ENCODE peak calls at places on chromosomes 2 and 18, in eight cellular contexts. H is IMR-90; Q is HCT116; C is Peyer's patch; U is CD8-positive, alpha-beta T cell; X is Caco-2; T is psoas muscle; D is OCI-LY7. V is an unnamed sample.

GRCh38 chr2:239789711-239790110 is 235.4 kb downstream of the NDUFA10 start:
- DNase-seq in H (no peak), Q (no peak), C (no peak), U (no peak), X (no peak), T (no peak), D (no peak), V (no peak)

GRCh38 chr2:100639588-100640195 is 76.9 kb downstream of the PDCL3 start:
- DNase-seq in H (no peak), Q (no peak), C (no peak), U (no peak), X (no peak), T (no peak), D (no peak), V (no peak)

GRCh38 chr2:183195998-183196409 is 71.8 kb downstream of the NUP35 start:
- DNase-seq in H (no peak), Q (no peak), C (no peak), U (no peak), X (no peak), T (no peak), D (no peak), V (no peak)

GRCh38 chr2:165839610-165840009 is 45.6 kb upstream of the GALNT3 start:
- DNase-seq in H (peak; percentile 81), Q (no peak), C (no peak), U (no peak), X (no peak), T (no peak), D (no peak), V (no peak)

GRCh38 chr2:209629622-209630021 is 142.0 kb upstream of the UNC80 start:
- DNase-seq in H (peak; percentile 5), Q (no peak), C (no peak), U (no peak), X (no peak), T (no peak), D (no peak), V (no peak)

GRCh38 chr18:73646772-73647171 is 500.9 kb downstream of the FBXO15 start:
- DNase-seq in H (peak; percentile 91), Q (no peak), C (no peak), U (no peak), X (no peak), T (no peak), D (no peak), V (no peak)

GRCh38 chr2:70920367-70920715 is 15.4 kb upstream of the ATP6V1B1 start:
- DNase-seq in H (no peak), Q (no peak), C (no peak), U (no peak), X (no peak), T (peak; percentile 36), D (no peak), V (no peak)

GRCh38 chr18:55833543-55833942 is 245.6 kb upstream of the TCF4 start:
- DNase-seq in H (peak; percentile 99), Q (no peak), C (no peak), U (no peak), X (peak; percentile 34), T (no peak), D (no peak), V (no peak)

GRCh38 chr18:47968006-47968676 is 37.7 kb upstream of the SMAD2 start:
- DNase-seq in H (no peak), Q (no peak), C (no peak), U (no peak), X (peak; percentile 58), T (no peak), D (no peak), V (peak; percentile 80)

GRCh38 chr2:189393440-189394111 is 47.7 kb upstream of the WDR75 start:
- DNase-seq in H (peak; percentile 99), Q (peak; percentile 87), C (no peak), U (no peak), X (no peak), T (no peak), D (no peak), V (peak; percentile 12)

GRCh38 chr2:45342-46130 is 769 bp downstream of the FAM110C start:
- DNase-seq in H (no peak), Q (no peak), C (no peak), U (no peak), X (no peak), T (no peak), D (no peak), V (no peak)

GRCh38 chr2:241315879-241316700 is at the start of gene SEPTIN2:
- DNase-seq in H (peak; percentile 28), Q (peak; percentile 32), C (peak; percentile 78), U (peak; percentile 85), X (peak; percentile 46), T (no peak), D (peak; percentile 72), V (peak; percentile 31)
- H3K4me1 ChIP-seq in H (peaks cover 5% of the 10 kb centered on the region), Q (peaks cover 36% of the 10 kb centered on the region), C (peaks cover 5% of the 10 kb centered on the region), U (peaks cover 71% of the 10 kb centered on the region), X (peaks cover 18% of the 10 kb centered on the region), T (peaks cover 77% of the 10 kb centered on the region), D (peaks cover 68% of the 10 kb centered on the region), V (peaks cover 37% of the 10 kb centered on the region)

GRCh38 chr2:66508358-66509071 is 73.6 kb downstream of the MEIS1 start:
- DNase-seq in H (peak; percentile 49), Q (no peak), C (no peak), U (no peak), X (no peak), T (no peak), D (no peak), V (no peak)
- H3K4me3 ChIP-seq in H (no peak overlapping the region), Q (no peak overlapping the region), C (no peak overlapping the region), U (no peak overlapping the region), X (no peak overlapping the region), T (no peak overlapping the region), D (no peak overlapping the region), V (no peak overlapping the region)

DNA sequence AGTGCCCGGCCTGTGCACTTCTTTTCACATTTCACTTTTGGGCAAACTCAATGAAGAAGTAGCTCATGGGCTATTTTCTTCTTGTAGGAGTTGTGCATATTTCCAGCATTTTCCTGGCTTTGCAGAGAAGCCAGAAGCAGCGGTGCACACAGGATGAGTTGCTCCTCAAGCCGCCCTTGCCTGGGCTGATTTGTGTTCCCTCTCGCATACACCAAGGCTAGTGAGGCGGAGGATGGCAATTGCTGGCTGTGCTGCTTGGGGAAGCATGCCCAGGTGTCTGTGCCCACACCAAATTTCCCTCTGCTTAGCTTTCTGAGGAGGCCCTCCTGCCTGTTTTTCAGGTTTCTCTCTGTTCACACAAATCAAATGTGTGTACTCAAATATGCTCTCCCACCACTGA is 85.4 kb upstream of the TMEM200C start:
- DNase-seq in H (no peak), Q (no peak), C (no peak), U (no peak), X (no peak), T (no peak), D (no peak), V (no peak)
- H3K4me1 ChIP-seq in H (no peaks in the 10 kb centered on the region), Q (no peaks in the 10 kb centered on the region), C (no peaks in the 10 kb centered on the region), U (no peaks in the 10 kb centered on the region), X (no peaks in the 10 kb centered on the region), T (no peaks in the 10 kb centered on the region), D (no peaks in the 10 kb centered on the region), V (no peaks in the 10 kb centered on the region)

GRCh38 chr2:134232868-134233732 is 20.8 kb upstream of the MGAT5 start:
- DNase-seq in H (peak; percentile 59), Q (no peak), C (no peak), U (no peak), X (no peak), T (no peak), D (peak; percentile 81), V (no peak)

GRCh38 chr2:134230885-134231284 is 23.0 kb upstream of the MGAT5 start:
- DNase-seq in H (no peak), Q (no peak), C (no peak), U (no peak), X (no peak), T (no peak), D (no peak), V (no peak)

GRCh38 chr2:134231296-134231964 is 22.4 kb upstream of the MGAT5 start:
- DNase-seq in H (peak; percentile 20), Q (no peak), C (no peak), U (no peak), X (no peak), T (no peak), D (no peak), V (no peak)

GRCh38 chr2:134232461-134232860 is 21.4 kb upstream of the MGAT5 start:
- DNase-seq in H (no peak), Q (no peak), C (no peak), U (no peak), X (no peak), T (no peak), D (peak; percentile 59), V (no peak)

GRCh38 chr2:134231965-134232340 is 21.9 kb upstream of the MGAT5 start:
- DNase-seq in H (peak; percentile 83), Q (no peak), C (no peak), U (no peak), X (no peak), T (no peak), D (no peak), V (no peak)
- H3K4me3 ChIP-seq in H (no peak overlapping the region), Q (no peak overlapping the region), C (no peak overlapping the region), U (no peak overlapping the region), X (no peak overlapping the region), T (no peak overlapping the region), D (peak overlapping the region; percentile 51), V (no peak overlapping the region)

GRCh38 chr2:13550285-13550684 is 833.5 kb downstream of the TRIB2 start:
- DNase-seq in H (no peak), Q (no peak), C (no peak), U (no peak), X (no peak), T (no peak), D (no peak), V (no peak)

GRCh38 chr2:13545320-13545719 is 828.6 kb downstream of the TRIB2 start:
- DNase-seq in H (no peak), Q (no peak), C (no peak), U (no peak), X (no peak), T (no peak), D (no peak), V (no peak)

GRCh38 chr2:13546131-13546530 is 829.4 kb downstream of the TRIB2 start:
- DNase-seq in H (no peak), Q (no peak), C (no peak), U (no peak), X (no peak), T (no peak), D (no peak), V (no peak)

GRCh38 chr2:13550832-13551231 is 834.1 kb downstream of the TRIB2 start:
- DNase-seq in H (no peak), Q (no peak), C (no peak), U (no peak), X (no peak), T (no peak), D (no peak), V (no peak)
- H3K4me1 ChIP-seq in H (no peaks in the 10 kb centered on the region), Q (no peaks in the 10 kb centered on the region), C (no peaks in the 10 kb centered on the region), U (no peaks in the 10 kb centered on the region), X (no peaks in the 10 kb centered on the region), T (no peaks in the 10 kb centered on the region), D (no peaks in the 10 kb centered on the region), V (no peaks in the 10 kb centered on the region)

GRCh38 chr2:186032337-186032736 is 293.7 kb downstream of the FSIP2 start:
- DNase-seq in H (no peak), Q (no peak), C (no peak), U (no peak), X (no peak), T (no peak), D (no peak), V (no peak)

GRCh38 chr2:186032930-186033329 is 294.3 kb downstream of the FSIP2 start:
- DNase-seq in H (no peak), Q (no peak), C (no peak), U (no peak), X (no peak), T (no peak), D (no peak), V (no peak)

GRCh38 chr2:186031229-186031628 is 292.6 kb downstream of the FSIP2 start:
- DNase-seq in H (no peak), Q (no peak), C (no peak), U (no peak), X (no peak), T (no peak), D (no peak), V (no peak)

GRCh38 chr2:186027922-186028321 is 289.3 kb downstream of the FSIP2 start:
- DNase-seq in H (no peak), Q (no peak), C (no peak), U (no peak), X (no peak), T (no peak), D (no peak), V (no peak)
- H3K4me3 ChIP-seq in H (no peak overlapping the region), Q (no peak overlapping the region), C (no peak overlapping the region), U (no peak overlapping the region), X (no peak overlapping the region), T (no peak overlapping the region), D (no peak overlapping the region), V (no peak overlapping the region)

V was measured in HAP-1.